ENCODE peak calls at places on chromosome 2, in six cellular contexts. A, C, O, F, R and J are unnamed samples.

GRCh38 chr2:121335294-121336290 is 50.6 kb upstream of the TFCP2L1 start:
- DNase-seq in A (no peak), C (no peak), O (no peak), F (no peak), R (no peak), J (no peak)

GRCh38 chr2:240463866-240464481 is 28.5 kb downstream of the GPC1 start:
- DNase-seq in A (no peak), C (no peak), O (no peak), F (no peak), R (no peak), J (no peak)

GRCh38 chr2:239240480-239240881 is 160.3 kb downstream of the HDAC4 start:
- DNase-seq in A (no peak), C (no peak), O (no peak), F (no peak), R (no peak), J (no peak)

GRCh38 chr2:239516954-239517305 is 116.1 kb upstream of the HDAC4 start:
- DNase-seq in A (no peak), C (no peak), O (no peak), F (no peak), R (no peak), J (no peak)

GRCh38 chr2:230225486-230225885 is at the start of gene SP140:
- DNase-seq in A (no peak), C (no peak), O (no peak), F (peak), R (no peak), J (no peak)

GRCh38 chr2:48496867-48497266 is 33.1 kb upstream of the STON1 start:
- DNase-seq in A (peak), C (peak), O (peak), F (no peak), R (peak), J (peak)

GRCh38 chr2:239768031-239768800 is 256.9 kb downstream of the NDUFA10 start:
- DNase-seq in A (no peak), C (no peak), O (no peak), F (no peak), R (no peak), J (no peak)

GRCh38 chr2:46183426-46183825 is 113.8 kb upstream of the EPAS1 start:
- DNase-seq in A (no peak), C (no peak), O (no peak), F (no peak), R (no peak), J (no peak)

GRCh38 chr2:125341353-125341752 is 1314.6 kb upstream of the GYPC start:
- DNase-seq in A (no peak), C (no peak), O (no peak), F (no peak), R (no peak), J (no peak)

GRCh38 chr2:118274841-118275510 is 186.7 kb downstream of the INSIG2 start:
- DNase-seq in A (no peak), C (no peak), O (no peak), F (no peak), R (no peak), J (no peak)

GRCh38 chr2:15801439-15801838 is 138.9 kb upstream of the MYCN start:
- DNase-seq in A (no peak), C (no peak), O (no peak), F (no peak), R (no peak), J (no peak)

GRCh38 chr2:173090291-173090877 is 14.7 kb downstream of the MAP3K20 start:
- DNase-seq in A (peak), C (peak), O (peak), F (no peak), R (peak), J (peak)

GRCh38 chr2:128396500-128396891 is 77.8 kb upstream of the HS6ST1 start:
- DNase-seq in A (peak), C (no peak), O (no peak), F (no peak), R (no peak), J (peak)

GRCh38 chr2:29627366-29627765 is 294.0 kb downstream of the ALK start:
- DNase-seq in A (peak), C (peak), O (peak), F (no peak), R (peak), J (peak)

GRCh38 chr2:60759654-60760053 is 3.6 kb downstream of the PAPOLG start:
- DNase-seq in A (no peak), C (no peak), O (no peak), F (no peak), R (no peak), J (no peak)

GRCh38 chr2:136025057-136025973 is 39.9 kb upstream of the DARS1 start:
- DNase-seq in A (peak), C (no peak), O (peak), F (no peak), R (peak), J (peak)